ENCODE peak calls at places on chromosome 18, in eight cellular contexts. N is HFF-Myc, I is epithelial cell of esophagus, H is HL-60, Q is GM12865, C is heart left ventricle, P is brain microvascular endothelial cell, E is B cell. B is an unnamed sample.

GRCh38 chr18:40875101-40875500 is 1079.9 kb upstream of the PIK3C3 start:
- DNase-seq in C (no peak), N (no peak), P (no peak), I (no peak), H (no peak), Q (no peak), E (no peak), B (no peak)

GRCh38 chr18:11071300-11071699 is 78.1 kb downstream of the PIEZO2 start:
- DNase-seq in E (no peak), H (no peak), Q (no peak), I (no peak), C (no peak), P (no peak), N (no peak), B (no peak)

GRCh38 chr18:34990571-34990970 is 50.6 kb upstream of the MAPRE2 start:
- DNase-seq in Q (no peak), H (no peak), C (no peak), N (no peak), P (peak), I (peak), E (no peak), B (no peak)

GRCh38 chr18:2910751-2911425 is 64.1 kb downstream of the EMILIN2 start:
- DNase-seq in N (no peak), I (no peak), P (no peak), C (no peak), Q (no peak), H (no peak), E (peak), B (no peak)

GRCh38 chr18:23245461-23245860 is 110.2 kb downstream of the CABLES1 start:
- DNase-seq in Q (no peak), H (no peak), E (no peak), I (no peak), C (no peak), P (no peak), N (no peak), B (no peak)

GRCh38 chr18:27860701-27861107 is 316.2 kb downstream of the CDH2 start:
- DNase-seq in I (peak), N (no peak), P (peak), H (no peak), C (peak), Q (peak), E (no peak), B (no peak)

GRCh38 chr18:74951165-74951760 is 257.7 kb downstream of the PTGR3 start:
- DNase-seq in P (peak), E (no peak), Q (peak), H (no peak), C (peak), N (peak), I (peak), B (peak)

GRCh38 chr18:49652841-49653240 is 91.0 kb downstream of the LIPG start:
- DNase-seq in H (no peak), Q (no peak), C (no peak), N (no peak), P (no peak), I (no peak), E (no peak), B (no peak)

GRCh38 chr18:596288-596881 is 403 bp upstream of the CLUL1 start:
- DNase-seq in I (peak), Q (peak), E (no peak), H (peak), C (no peak), P (no peak), N (no peak), B (peak)

GRCh38 chr18:57581301-57581934 is 5.1 kb downstream of the FECH start:
- DNase-seq in P (no peak), C (no peak), E (peak), N (no peak), H (peak), Q (peak), I (no peak), B (no peak)

GRCh38 chr18:11064106-11064505 is 85.3 kb downstream of the PIEZO2 start:
- DNase-seq in N (no peak), E (no peak), Q (no peak), P (no peak), I (no peak), C (no peak), H (no peak), B (no peak)

GRCh38 chr18:58635891-58636290 is 7.0 kb upstream of the ALPK2 start:
- DNase-seq in N (peak), P (peak), E (no peak), Q (peak), I (peak), C (no peak), H (no peak), B (no peak)

GRCh38 chr18:69980982-69981804 is 33.5 kb upstream of the CD226 start:
- DNase-seq in N (no peak), P (no peak), H (no peak), E (no peak), I (no peak), C (no peak), Q (peak), B (no peak)

GRCh38 chr18:59263566-59264135 is 9.6 kb downstream of the RAX start:
- DNase-seq in C (no peak), I (peak), Q (no peak), N (no peak), E (no peak), H (no peak), P (no peak), B (peak)

GRCh38 chr18:5582054-5582453 is 38.3 kb upstream of the EPB41L3 start:
- DNase-seq in P (peak), N (no peak), H (no peak), C (no peak), I (no peak), Q (no peak), E (no peak), B (no peak)

GRCh38 chr18:21389283-21389682 is 147.3 kb downstream of the GREB1L start:
- DNase-seq in C (no peak), I (peak), Q (no peak), P (no peak), E (no peak), H (no peak), N (no peak), B (no peak)
- TF ChIP-seq CTCF in C (no peak), I (peak), Q (no peak), P (no peak), E (no peak), H (no peak), N (no peak), B (no peak)

GRCh38 chr18:46677609-46678470 is 20.8 kb upstream of the LOXHD1 start:
- DNase-seq in P (no peak), Q (no peak), N (peak), C (no peak), E (no peak), I (peak), H (no peak), B (no peak)
- TF ChIP-seq CTCF in P (no peak), Q (no peak), N (peak), C (peak), E (no peak), I (no peak), H (no peak), B (no peak)

GRCh38 chr18:37419866-37420265 is 145.7 kb downstream of the CELF4 start:
- DNase-seq in P (no peak), H (no peak), N (no peak), C (no peak), Q (no peak), I (no peak), E (no peak), B (no peak)

GRCh38 chr18:37424507-37424906 is 141.1 kb downstream of the CELF4 start:
- DNase-seq in E (no peak), P (no peak), C (no peak), Q (no peak), H (no peak), I (no peak), N (no peak), B (no peak)

GRCh38 chr18:37421349-37422080 is 144.1 kb downstream of the CELF4 start:
- DNase-seq in C (no peak), I (no peak), H (no peak), N (no peak), Q (no peak), P (no peak), E (no peak), B (no peak)

GRCh38 chr18:37420315-37420880 is 145.2 kb downstream of the CELF4 start:
- DNase-seq in Q (no peak), C (no peak), E (no peak), N (no peak), I (peak), P (no peak), H (no peak), B (no peak)

GRCh38 chr18:37422116-37422515 is 143.5 kb downstream of the CELF4 start:
- DNase-seq in H (no peak), P (no peak), C (no peak), N (no peak), Q (no peak), E (no peak), I (no peak), B (no peak)
- TF ChIP-seq CTCF in H (no peak), P (no peak), C (no peak), N (no peak), Q (no peak), E (no peak), I (no peak), B (no peak)

GRCh38 chr18:12766986-12767433 is 64.2 kb downstream of the PSMG2 start:
- DNase-seq in I (no peak), N (no peak), C (no peak), H (no peak), Q (no peak), P (no peak), E (no peak), B (no peak)
- TF ChIP-seq CTCF in I (no peak), N (no peak), C (no peak), H (no peak), Q (no peak), P (peak), E (no peak), B (peak)

GRCh38 chr18:22108674-22109073 is 60.7 kb upstream of the GATA6 start:
- DNase-seq in Q (no peak), I (peak), P (no peak), E (no peak), C (no peak), N (no peak), H (no peak), B (peak)
- TF ChIP-seq CTCF in Q (no peak), I (no peak), P (peak), E (no peak), C (no peak), N (no peak), H (no peak), B (no peak)

DNA sequence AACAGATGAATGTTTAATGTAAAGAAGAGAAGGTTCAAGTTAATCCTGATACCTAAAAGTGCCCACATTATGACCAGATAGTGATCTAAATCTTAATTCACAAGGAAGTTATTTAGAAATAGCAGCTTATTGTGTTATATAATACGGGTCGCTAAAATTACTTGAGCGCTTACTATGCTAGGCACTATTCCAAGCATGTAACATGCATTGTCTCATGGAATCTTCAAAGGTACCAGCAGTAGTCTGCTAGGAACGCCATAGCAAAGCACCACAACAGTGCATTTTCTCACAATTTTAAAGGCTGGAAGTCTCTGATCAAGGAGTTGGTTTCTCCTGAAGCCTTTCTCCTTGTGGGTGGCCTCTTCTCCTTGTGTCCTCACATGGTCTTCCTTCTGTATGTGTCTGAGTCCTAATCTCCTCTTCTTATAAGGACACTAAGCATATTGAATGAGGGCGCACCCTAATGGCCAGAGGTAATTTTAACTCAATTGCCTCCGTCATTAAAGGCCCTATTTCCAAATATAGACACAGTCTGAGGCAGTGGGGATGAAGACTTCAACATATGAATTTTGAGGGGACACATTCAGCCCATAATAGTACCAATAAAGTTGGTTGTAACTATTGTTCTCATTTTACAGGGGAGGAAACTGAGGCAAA is 118.4 kb downstream of the LRRC30 start:
- DNase-seq in Q (no peak), N (no peak), C (no peak), P (no peak), H (no peak), E (no peak), I (no peak), B (no peak)
- TF ChIP-seq CTCF in Q (no peak), N (no peak), C (no peak), P (no peak), H (no peak), E (no peak), I (no peak), B (no peak)